ENCODE peak calls at places on chromosome 2, in eight cellular contexts. I is HCT116, W is transverse colon, Q is spleen, Y is DND-41, E is brain microvascular endothelial cell, Z is A549, H is fibroblast of mammary gland. B is an unnamed sample.

GRCh38 chr2:76984359-76984758 is 537.8 kb downstream of the LRRTM4 start:
- DNase-seq in H (no peak), W (no peak), Q (no peak), E (no peak), I (no peak), Z (no peak), Y (no peak), B (no peak)

GRCh38 chr2:237754182-237754581 is 44.4 kb upstream of the RBM44 start:
- DNase-seq in W (no peak), Y (no peak), Q (no peak), Z (no peak), E (peak; percentile 40), I (no peak), H (no peak), B (no peak)

GRCh38 chr2:59217360-59217759 is 976.2 kb upstream of the FANCL start:
- DNase-seq in I (no peak), H (no peak), W (no peak), Y (no peak), Z (no peak), Q (no peak), E (no peak), B (no peak)

GRCh38 chr2:35410431-35411061 is 945.0 kb upstream of the CRIM1 start:
- DNase-seq in Y (peak; percentile 30), I (no peak), Q (peak; percentile 74), Z (peak; percentile 61), E (peak; percentile 20), W (peak; percentile 42), H (peak; percentile 35), B (no peak)

GRCh38 chr2:64017811-64018714 is 1.2 kb downstream of the VPS54 start:
- DNase-seq in I (no peak), H (peak; percentile 55), Y (peak; percentile 32), W (peak; percentile 19), Q (no peak), E (no peak), Z (peak; percentile 43), B (no peak)

GRCh38 chr2:33215299-33215698 is 261.1 kb upstream of the RASGRP3 start:
- DNase-seq in Z (no peak), Q (no peak), Y (no peak), I (no peak), E (peak; percentile 90), W (no peak), H (peak; percentile 96), B (no peak)

GRCh38 chr2:151306621-151307020 is 17.2 kb upstream of the NMI start:
- DNase-seq in H (peak; percentile 91), Q (no peak), Y (no peak), Z (no peak), I (no peak), W (no peak), E (peak; percentile 76), B (no peak)

GRCh38 chr2:68357608-68358337 is 7.3 kb upstream of the PLEK start:
- DNase-seq in W (peak; percentile 33), H (peak; percentile 70), Z (peak; percentile 67), I (peak; percentile 51), E (peak; percentile 56), Y (peak; percentile 10), Q (no peak), B (no peak)

GRCh38 chr2:77604953-77605947 is 83.1 kb upstream of the LRRTM4 start:
- DNase-seq in Z (no peak), E (no peak), H (no peak), Y (no peak), I (no peak), W (no peak), Q (no peak), B (no peak)

GRCh38 chr2:47512581-47513083 is 109.7 kb downstream of the MSH2 start:
- DNase-seq in Q (no peak), I (peak; percentile 52), Y (peak; percentile 17), Z (peak; percentile 32), E (no peak), H (no peak), W (no peak), B (no peak)

GRCh38 chr2:223054193-223054781 is 2.3 kb downstream of the KCNE4 start:
- DNase-seq in Z (no peak), I (no peak), Q (no peak), H (peak; percentile 89), E (peak; percentile 63), W (peak; percentile 23), Y (no peak), B (no peak)

GRCh38 chr2:102337012-102337411 is 18.6 kb upstream of the IL18R1 start:
- DNase-seq in W (no peak), Z (peak; percentile 35), Q (no peak), H (peak; percentile 81), I (no peak), Y (no peak), E (no peak), B (no peak)

DNA sequence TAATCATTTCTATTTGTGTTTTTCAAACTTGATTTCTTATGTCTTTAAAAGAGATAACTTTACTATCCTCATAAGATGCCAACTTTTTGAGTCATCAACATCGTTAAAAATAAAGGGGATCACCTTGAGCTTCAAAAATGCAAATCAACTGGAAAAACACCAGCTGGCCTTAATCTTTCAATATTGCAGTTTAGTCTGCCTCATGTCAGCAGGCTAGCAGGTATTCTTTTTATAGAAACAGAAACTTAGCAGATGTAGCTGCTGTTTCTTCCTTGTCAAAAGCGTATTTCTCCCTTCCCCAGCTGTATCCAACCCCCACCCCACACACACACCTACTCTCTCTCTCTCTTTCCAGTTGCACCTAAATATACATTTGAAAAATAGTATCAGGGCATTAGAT is 154.1 kb upstream of the ZNF804A start:
- DNase-seq in Y (no peak), I (no peak), Q (no peak), E (no peak), W (no peak), Z (no peak), H (no peak), B (peak; percentile 72)
- H3K4me3 ChIP-seq in Y (no peak overlapping the region), I (no peak overlapping the region), Q (no peak overlapping the region), E (no peak overlapping the region), W (no peak overlapping the region), Z (no peak overlapping the region), H (no peak overlapping the region), B (no peak overlapping the region)

GRCh38 chr2:98505311-98505808 is 60.7 kb downstream of the INPP4A start:
- DNase-seq in Z (no peak), H (peak; percentile 38), Y (no peak), W (peak; percentile 57), I (no peak), E (no peak), Q (peak; percentile 87), B (no peak)
- H3K4me3 ChIP-seq in Z (no peak overlapping the region), H (no peak overlapping the region), Y (no peak overlapping the region), W (no peak overlapping the region), I (no peak overlapping the region), E (no peak overlapping the region), Q (no peak overlapping the region), B (no peak overlapping the region)

DNA sequence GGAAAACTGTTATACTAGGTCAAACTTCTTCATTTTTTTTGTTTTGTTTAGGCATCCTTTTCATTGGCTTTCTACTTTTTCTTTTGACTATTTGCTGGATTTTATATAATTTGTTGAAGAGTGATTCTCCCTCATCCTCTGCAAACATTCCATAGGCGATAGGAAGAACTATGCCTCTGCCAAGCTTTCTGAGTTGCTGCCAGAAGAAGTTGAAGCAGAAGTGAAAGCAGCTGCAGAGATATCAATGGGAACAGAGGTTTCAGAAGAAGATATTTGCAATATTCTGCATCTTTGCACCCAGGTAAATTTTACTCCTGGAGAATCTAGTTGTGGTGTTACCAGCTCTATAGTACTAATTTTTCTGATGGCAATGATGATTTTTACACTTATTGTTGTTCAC is 25.4 kb downstream of the NOP58 start:
- DNase-seq in Z (no peak), E (no peak), H (no peak), Q (no peak), I (no peak), Y (no peak), W (no peak), B (no peak)
- H3K4me3 ChIP-seq in Z (no peak overlapping the region), E (no peak overlapping the region), H (no peak overlapping the region), Q (no peak overlapping the region), I (no peak overlapping the region), Y (no peak overlapping the region), W (no peak overlapping the region), B (no peak overlapping the region)

GRCh38 chr2:240585681-240586197 is 795 bp upstream of the CAPN10 start:
- DNase-seq in E (no peak), Z (no peak), W (no peak), I (no peak), Y (no peak), H (no peak), Q (peak; percentile 83), B (no peak)

GRCh38 chr2:240585101-240585500 is 1.4 kb upstream of the CAPN10 start:
- DNase-seq in Z (no peak), E (no peak), H (peak; percentile 8), Y (no peak), Q (peak; percentile 79), W (peak; percentile 37), I (no peak), B (peak; percentile 65)

GRCh38 chr2:240582781-240583180 is 3.8 kb upstream of the CAPN10 start:
- DNase-seq in Z (no peak), E (no peak), Q (no peak), W (no peak), Y (no peak), H (peak; percentile 11), I (no peak), B (no peak)

GRCh38 chr2:240583774-240584173 is 2.8 kb upstream of the CAPN10 start:
- DNase-seq in H (no peak), Q (peak; percentile 47), W (no peak), Y (no peak), Z (no peak), E (no peak), I (no peak), B (no peak)

GRCh38 chr2:240584486-240585031 is 2.0 kb upstream of the CAPN10 start:
- DNase-seq in Q (peak; percentile 80), Z (no peak), W (peak; percentile 60), I (no peak), E (peak; percentile 82), H (peak; percentile 85), Y (peak; percentile 78), B (peak; percentile 99)
- H3K4me3 ChIP-seq in Q (peak overlapping the region; percentile 97), Z (peak overlapping the region; percentile 82), W (no peak overlapping the region), I (peak overlapping the region; percentile 98), E (no peak overlapping the region), H (peak overlapping the region; percentile 99), Y (peak overlapping the region; percentile 72), B (peak overlapping the region; percentile 84)

DNA sequence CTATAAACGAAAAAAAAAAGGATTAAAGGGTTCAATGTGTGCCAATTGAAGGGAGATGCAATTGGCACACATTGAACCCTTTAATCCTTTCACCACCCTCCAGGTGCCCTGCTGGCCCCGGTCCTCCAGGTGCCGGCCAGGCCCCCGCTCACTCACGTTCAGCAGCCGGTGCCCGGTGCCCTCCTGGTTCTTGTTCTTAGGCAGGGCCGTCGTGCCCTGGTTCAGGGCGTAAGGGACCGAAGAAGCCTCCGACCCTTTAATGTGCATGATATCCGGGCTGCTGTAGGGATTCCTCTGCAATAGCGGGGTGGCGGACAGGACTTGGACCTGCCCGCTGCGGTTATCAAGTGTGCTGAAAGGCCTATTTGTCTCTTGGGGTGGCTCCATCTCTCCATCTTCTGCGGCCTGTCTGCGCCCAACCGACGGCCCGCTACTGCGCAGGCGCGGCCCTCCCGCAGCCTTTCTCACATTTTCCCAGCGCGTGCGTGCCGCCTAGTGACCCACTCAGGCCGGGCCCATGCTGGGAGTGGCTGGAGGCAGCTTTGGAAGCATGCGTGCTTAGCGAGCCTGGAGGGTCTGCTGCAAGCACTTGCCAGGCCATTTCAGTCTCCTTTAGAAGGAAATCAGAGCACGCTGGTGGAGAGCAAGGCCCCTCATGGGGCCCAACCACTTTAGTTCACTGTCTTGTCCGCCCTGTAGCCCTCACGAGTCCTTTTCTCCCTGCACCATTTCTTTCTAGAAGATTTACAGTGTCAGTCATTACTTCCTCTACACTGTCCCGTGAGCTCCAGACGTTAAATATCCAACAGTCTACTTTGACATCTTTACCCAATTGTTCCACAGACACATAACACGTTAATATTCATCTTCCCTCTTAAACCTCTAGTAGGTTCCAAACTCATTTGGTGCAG is 24.3 kb downstream of the TMEM237 start:
- DNase-seq in E (peak; percentile 64), Q (peak; percentile 81), H (peak; percentile 73), I (no peak), Z (no peak), W (peak; percentile 30), Y (no peak), B (no peak)
- H3K4me3 ChIP-seq in E (peak overlapping the region; percentile 34), Q (no peak overlapping the region), H (peak overlapping the region; percentile 12), I (no peak overlapping the region), Z (no peak overlapping the region), W (no peak overlapping the region), Y (no peak overlapping the region), B (no peak overlapping the region)

B was measured in GM12864.